ENCODE peak calls at places on chromosomes 16 and 17, in ten cellular contexts. N is left lung; F is endodermal cell; E is left ventricle myocardium inferior; S is vagina; I is CD8-positive, alpha-beta memory T cell; O is mucosa of descending colon; Y is A673; V is upper lobe of right lung; Q is PC-9. C is an unnamed sample. For H3K4me1, the result is how much of the 10 kb centered on the place peaks cover.

GRCh38 chr16:49921791-49922456 is 66.0 kb upstream of the ZNF423 start:
- DNase-seq in F (peak), N (peak), O (no peak), Y (peak), Q (no peak), S (no peak), I (no peak), V (no peak), E (peak), C (peak)

GRCh38 chr17:17792551-17793377 is 44.0 kb downstream of the SREBF1 start:
- DNase-seq in Q (no peak), V (no peak), S (no peak), Y (peak), I (peak), E (no peak), O (no peak), F (peak), N (no peak), C (no peak)

GRCh38 chr17:81422776-81423697 is 27.8 kb downstream of the BAHCC1 start:
- DNase-seq in Y (peak), I (no peak), F (peak), Q (peak), O (peak), S (no peak), V (peak), N (peak), E (peak), C (peak)

GRCh38 chr17:6556121-6557039 is at the start of gene PITPNM3:
- DNase-seq in Y (no peak), S (no peak), O (peak), Q (no peak), I (no peak), N (peak), E (no peak), F (peak), V (peak), C (no peak)

GRCh38 chr16:77569406-77569805 is 134.6 kb upstream of the ADAMTS18 start:
- DNase-seq in V (no peak), O (no peak), E (no peak), Y (no peak), Q (no peak), I (no peak), S (no peak), N (no peak), F (no peak), C (no peak)

GRCh38 chr17:59893617-59894100 is 738 bp downstream of the RPS6KB1 start:
- DNase-seq in Y (peak), N (no peak), V (no peak), O (no peak), I (no peak), E (no peak), Q (no peak), S (no peak), F (no peak), C (no peak)

GRCh38 chr16:1435921-1436697 is 5.2 kb downstream of the PERCC1 start:
- DNase-seq in O (no peak), Q (no peak), E (no peak), F (peak), S (no peak), I (no peak), Y (no peak), N (no peak), V (no peak), C (no peak)

GRCh38 chr17:13671341-13671740 is 69.6 kb upstream of the HS3ST3A1 start:
- DNase-seq in Y (no peak), I (no peak), N (no peak), V (no peak), F (peak), Q (no peak), O (no peak), E (no peak), S (no peak), C (no peak)

GRCh38 chr17:6576038-6576437 is 19.7 kb upstream of the PITPNM3 start:
- DNase-seq in F (no peak), Y (no peak), V (no peak), O (no peak), I (no peak), Q (no peak), N (no peak), E (no peak), S (no peak), C (no peak)

GRCh38 chr17:82151106-82151957 is 53.3 kb upstream of the FASN start:
- DNase-seq in O (no peak), V (no peak), N (no peak), Y (no peak), I (no peak), S (no peak), F (no peak), Q (no peak), E (no peak), C (no peak)

GRCh38 chr17:49325980-49326379 is 36.1 kb downstream of the ZNF652 start:
- DNase-seq in Q (no peak), S (no peak), V (no peak), F (no peak), N (no peak), E (no peak), I (no peak), Y (no peak), O (no peak), C (no peak)

GRCh38 chr16:86718118-86718517 is 139.8 kb downstream of the FOXL1 start:
- DNase-seq in O (no peak), N (no peak), S (no peak), Y (no peak), I (no peak), F (no peak), Q (no peak), V (no peak), E (no peak), C (no peak)

GRCh38 chr17:6070895-6071511 is 824 bp downstream of the WSCD1 start:
- DNase-seq in Y (no peak), E (no peak), N (no peak), O (no peak), I (no peak), S (no peak), V (no peak), Q (no peak), F (peak), C (no peak)

GRCh38 chr17:29048440-29049360 is 5.8 kb downstream of the PIPOX start:
- DNase-seq in Y (no peak), S (no peak), O (no peak), I (no peak), F (no peak), E (no peak), N (no peak), V (no peak), Q (no peak), C (no peak)

GRCh38 chr17:68204736-68205135 is 43.1 kb upstream of the AMZ2 start:
- DNase-seq in E (peak), Q (peak), O (no peak), V (peak), I (no peak), S (no peak), N (peak), F (no peak), Y (no peak), C (no peak)

GRCh38 chr17:50354198-50354597 is 8.3 kb downstream of the XYLT2 start:
- DNase-seq in O (no peak), N (no peak), Y (no peak), V (peak), Q (no peak), E (no peak), S (no peak), F (no peak), I (no peak), C (peak)

GRCh38 chr17:16924701-16925440 is 47.0 kb downstream of the TNFRSF13B start:
- DNase-seq in Y (no peak), E (peak), O (no peak), S (no peak), I (no peak), N (peak), V (peak), F (no peak), Q (no peak), C (no peak)

GRCh38 chr16:15618392-15618791 is 24.6 kb downstream of the MARF1 start:
- DNase-seq in E (no peak), S (no peak), I (no peak), N (no peak), O (no peak), F (no peak), Q (no peak), Y (no peak), V (no peak), C (no peak)

GRCh38 chr17:15392326-15392739 is 50.9 kb upstream of the TEKT3 start:
- DNase-seq in S (no peak), N (no peak), Y (no peak), V (no peak), E (peak), O (no peak), I (no peak), Q (no peak), F (no peak), C (no peak)

GRCh38 chr17:83035722-83036121 is 43.7 kb upstream of the METRNL start:
- DNase-seq in N (peak), S (no peak), Q (no peak), V (no peak), E (no peak), Y (no peak), F (no peak), I (no peak), O (no peak), C (no peak)

GRCh38 chr16:19926449-19927390 is 42.1 kb upstream of the GPRC5B start:
- DNase-seq in E (no peak), S (no peak), O (no peak), V (no peak), I (no peak), N (no peak), Q (no peak), Y (peak), F (peak), C (no peak)

GRCh38 chr16:56032072-56032471 is 156.9 kb upstream of the CES5A start:
- DNase-seq in S (no peak), N (no peak), I (no peak), Q (no peak), F (no peak), Y (no peak), V (no peak), E (no peak), O (no peak), C (no peak)

GRCh38 chr16:81583893-81584705 is 139.5 kb downstream of the CMIP start:
- DNase-seq in V (peak), F (no peak), N (peak), Y (no peak), I (no peak), O (no peak), Q (peak), S (no peak), E (no peak), C (no peak)

GRCh38 chr17:73571524-73572130 is 72.6 kb downstream of the SDK2 start:
- DNase-seq in O (no peak), V (peak), E (no peak), Q (no peak), F (no peak), S (no peak), Y (no peak), I (no peak), N (peak), C (no peak)

GRCh38 chr17:64938925-64939474 is 19.7 kb upstream of the LRRC37A3 start:
- DNase-seq in I (peak), Y (no peak), F (peak), Q (peak), N (peak), V (peak), O (no peak), E (peak), S (no peak), C (no peak)

GRCh38 chr17:82297804-82298537 is 19.4 kb downstream of the CD7 start:
- DNase-seq in V (peak), E (peak), N (peak), O (peak), F (peak), Q (peak), Y (peak), S (no peak), I (peak), C (peak)

GRCh38 chr16:58661199-58661830 is 23.3 kb downstream of the SLC38A7 start:
- DNase-seq in F (peak), E (peak), V (no peak), N (peak), Y (peak), Q (peak), I (no peak), O (no peak), S (no peak), C (no peak)

GRCh38 chr16:49940464-49941224 is 84.4 kb upstream of the CNEP1R1 start:
- DNase-seq in E (no peak), V (no peak), Q (no peak), Y (no peak), I (no peak), N (no peak), O (no peak), F (no peak), S (no peak), C (peak)

GRCh38 chr17:30964878-30965277 is 6.0 kb upstream of the RNF135 start:
- DNase-seq in V (no peak), Y (peak), F (peak), Q (no peak), I (no peak), N (no peak), S (no peak), O (no peak), E (no peak), C (no peak)
- H3K4me1 ChIP-seq in V (under half), Y (under half), F (under half), Q (under half), I (under half), N (under half), S (under half), O (under half), E (under half), C (under half)

DNA sequence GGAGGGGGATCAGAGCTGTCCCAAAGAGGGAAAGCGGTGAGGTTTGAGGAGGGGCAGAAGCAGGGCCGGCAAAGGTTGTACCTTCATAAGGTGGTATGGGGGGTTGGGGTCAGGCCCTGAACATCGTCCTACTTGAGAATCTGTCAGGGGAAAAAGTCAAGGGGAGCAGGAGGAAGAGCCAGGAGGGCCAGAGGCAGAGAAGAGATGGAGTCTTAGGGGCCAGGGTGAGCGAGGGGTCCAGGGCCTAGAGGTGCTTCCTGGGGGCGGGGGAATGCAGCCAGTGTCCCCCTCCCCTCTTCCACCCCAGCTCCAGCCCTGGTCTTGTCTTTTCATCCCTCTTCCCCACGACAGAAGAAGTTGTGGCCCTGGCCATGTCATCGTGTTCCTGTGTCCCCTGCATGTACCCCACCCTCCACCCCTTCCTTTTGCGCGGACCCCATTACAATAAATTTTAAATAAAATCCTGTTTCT is 1.3 kb upstream of the PRRT2 start:
- DNase-seq in V (no peak), F (peak), Q (no peak), I (no peak), N (no peak), Y (no peak), S (no peak), O (peak), E (no peak), C (no peak)
- H3K4me1 ChIP-seq in V (under half), F (under half), Q (under half), I (under half), N (under half), Y (half or more), S (half or more), O (half or more), E (half or more), C (half or more)

GRCh38 chr16:3554351-3554928 is 22.8 kb downstream of the NLRC3 start:
- DNase-seq in I (no peak), S (no peak), F (no peak), O (no peak), V (no peak), Q (no peak), E (no peak), Y (no peak), N (no peak), C (no peak)
- H3K4me1 ChIP-seq in I (under half), S (under half), F (under half), O (under half), V (under half), Q (under half), E (under half), Y (under half), N (under half), C (under half)

GRCh38 chr17:78324391-78325075 is 35.3 kb downstream of the SOCS3 start:
- DNase-seq in N (peak), Y (peak), V (no peak), F (peak), E (peak), Q (no peak), O (peak), I (no peak), S (no peak), C (peak)

GRCh38 chr17:78329263-78330059 is 30.4 kb downstream of the SOCS3 start:
- DNase-seq in V (no peak), E (no peak), O (no peak), Y (no peak), F (no peak), N (peak), S (no peak), Q (peak), I (no peak), C (no peak)

GRCh38 chr17:78330570-78331224 is 29.2 kb downstream of the SOCS3 start:
- DNase-seq in E (no peak), F (no peak), O (no peak), I (no peak), S (no peak), Q (peak), N (peak), V (no peak), Y (no peak), C (no peak)

GRCh38 chr17:78325076-78325712 is 34.7 kb downstream of the SOCS3 start:
- DNase-seq in E (peak), Q (no peak), Y (no peak), I (no peak), F (peak), V (no peak), S (no peak), N (no peak), O (no peak), C (peak)

DNA sequence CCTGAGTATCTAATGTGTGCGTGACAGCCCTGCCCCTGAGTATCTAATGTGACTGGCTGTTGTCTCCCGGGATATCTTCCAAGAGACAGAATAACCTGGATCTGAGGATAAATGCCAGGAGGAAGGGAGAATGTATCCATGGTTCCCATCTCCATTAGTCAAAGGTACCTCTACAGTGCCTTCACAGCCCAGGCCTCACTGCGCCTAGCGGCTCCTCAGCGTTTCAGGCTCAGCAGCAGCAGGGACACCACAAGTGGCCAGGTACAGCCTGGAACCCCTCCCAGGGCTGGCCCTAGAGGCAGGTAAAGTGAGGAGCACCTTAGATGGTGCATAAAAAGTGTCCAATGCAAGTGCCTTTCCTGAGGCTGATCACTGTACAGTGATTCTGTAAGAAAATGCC is 32.0 kb downstream of the SOCS3 start:
- DNase-seq in S (no peak), Y (no peak), F (no peak), N (no peak), Q (no peak), I (no peak), E (no peak), V (no peak), O (no peak), C (no peak)
- H3K4me1 ChIP-seq in S (half or more), Y (under half), F (under half), N (under half), Q (under half), I (under half), E (under half), V (under half), O (under half), C (under half)

DNA sequence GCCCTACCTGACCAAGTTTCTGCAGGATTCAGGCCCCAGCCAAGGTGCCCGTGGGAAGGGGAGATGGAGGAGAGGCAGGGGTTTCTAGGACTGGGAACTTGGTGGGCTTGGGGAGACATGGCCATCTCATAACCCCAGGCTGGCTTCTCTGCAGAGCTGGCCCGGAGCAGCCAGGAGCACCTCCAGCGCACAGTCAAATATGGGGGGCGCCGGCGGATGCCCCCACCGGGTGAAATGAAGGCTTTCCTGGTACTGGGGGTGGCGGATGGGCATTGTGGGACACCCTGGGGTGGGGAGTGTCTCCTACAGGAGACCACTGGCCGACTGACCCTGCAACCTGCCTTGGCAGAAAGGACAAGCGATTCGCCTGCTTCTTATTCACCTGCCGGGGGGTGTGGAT is 9.2 kb upstream of the SMIM5 start:
- DNase-seq in F (no peak), I (no peak), Q (no peak), V (no peak), E (no peak), S (no peak), Y (no peak), O (no peak), N (no peak), C (no peak)
- H3K4me1 ChIP-seq in F (under half), I (under half), Q (under half), V (under half), E (under half), S (under half), Y (under half), O (under half), N (under half), C (under half)

GRCh38 chr17:40541060-40541872 is 24.0 kb downstream of the CCR7 start:
- DNase-seq in N (peak), Q (no peak), O (peak), V (peak), Y (no peak), E (no peak), S (no peak), I (peak), F (no peak), C (peak)
- H3K4me1 ChIP-seq in N (under half), Q (under half), O (under half), V (half or more), Y (under half), E (half or more), S (half or more), I (half or more), F (under half), C (under half)

GRCh38 chr16:67540756-67541155 is 12.1 kb downstream of the RIPOR1 start:
- DNase-seq in I (no peak), O (no peak), E (no peak), Q (no peak), S (no peak), Y (no peak), V (no peak), F (no peak), N (no peak), C (no peak)

GRCh38 chr16:67537636-67538591 is 9.3 kb downstream of the RIPOR1 start:
- DNase-seq in O (peak), Q (no peak), S (no peak), F (peak), E (peak), N (peak), Y (no peak), V (peak), I (peak), C (peak)

GRCh38 chr16:67539691-67540635 is 11.3 kb downstream of the RIPOR1 start:
- DNase-seq in I (no peak), E (no peak), S (no peak), N (no peak), F (no peak), Q (no peak), V (no peak), Y (no peak), O (no peak), C (no peak)

GRCh38 chr16:67538666-67539101 is 10.1 kb downstream of the RIPOR1 start:
- DNase-seq in E (no peak), F (peak), S (no peak), Y (no peak), O (no peak), Q (no peak), N (no peak), I (no peak), V (no peak), C (peak)

DNA sequence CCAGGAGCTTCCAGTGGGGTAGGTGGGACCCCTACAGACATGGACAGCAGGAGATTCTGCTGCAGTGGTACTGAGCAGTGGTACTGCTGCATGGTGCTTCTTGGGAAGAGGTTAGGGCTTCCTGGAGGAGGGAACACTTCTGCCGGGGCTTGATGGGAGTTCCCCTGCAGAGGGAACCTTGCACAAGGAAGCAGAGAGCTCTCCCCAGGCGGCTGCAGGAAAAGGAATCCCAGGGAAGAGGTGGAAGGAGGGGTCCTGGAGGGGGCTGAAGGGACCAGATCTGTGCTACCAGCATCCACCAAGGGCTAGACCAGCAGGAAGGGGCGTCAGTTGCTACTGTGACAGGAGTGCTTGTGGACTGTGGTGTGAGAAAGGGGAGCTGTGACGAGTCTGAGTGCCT is 10.6 kb downstream of the RIPOR1 start:
- DNase-seq in S (no peak), Q (no peak), I (no peak), N (no peak), V (no peak), O (no peak), Y (no peak), E (no peak), F (no peak), C (no peak)
- H3K4me1 ChIP-seq in S (half or more), Q (under half), I (under half), N (under half), V (under half), O (under half), Y (under half), E (half or more), F (under half), C (under half)

DNA sequence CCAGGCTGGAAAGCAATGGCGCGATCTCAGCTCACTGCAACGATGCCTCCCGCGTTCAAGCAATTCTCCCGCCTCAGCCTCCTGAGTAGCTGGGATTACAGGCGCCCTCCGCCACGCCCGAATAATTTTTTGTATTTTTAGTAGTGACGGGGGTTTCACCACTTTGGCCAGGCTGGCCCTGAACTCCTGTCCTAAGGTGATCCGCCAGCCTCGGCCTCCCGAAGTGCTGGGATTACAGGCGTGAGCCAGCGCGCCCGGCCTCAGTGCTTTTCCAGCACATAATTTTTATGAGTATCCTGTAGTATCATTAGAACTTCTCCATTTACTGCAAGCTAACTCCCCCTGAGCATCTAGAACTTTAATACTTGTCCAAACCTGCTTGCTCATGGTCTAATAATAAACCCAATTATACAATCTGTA is 1.8 kb downstream of the UBE2G1 start:
- DNase-seq in S (no peak), N (no peak), F (no peak), V (no peak), Y (no peak), E (no peak), O (peak), Q (no peak), I (no peak), C (peak)
- H3K4me1 ChIP-seq in S (under half), N (under half), F (under half), V (under half), Y (under half), E (half or more), O (under half), Q (under half), I (under half), C (half or more)

C was measured in sigmoid colon.